ENCODE peak calls at places on chromosomes 16 and 17, in five cellular contexts. Y, D, X, S and E are unnamed samples.

GRCh38 chr16:79079656-79080420 is 520.7 kb downstream of the MAF start:
- DNase-seq in Y (no peak), D (no peak), X (no peak), S (no peak), E (no peak)

GRCh38 chr17:28972437-28972836 is 21.1 kb upstream of the PHF12 start:
- DNase-seq in Y (no peak), D (no peak), X (no peak), S (no peak), E (no peak)

GRCh38 chr16:84543931-84544776 is 39.7 kb upstream of the MEAK7 start:
- DNase-seq in Y (no peak), D (no peak), X (no peak), S (no peak), E (no peak)

GRCh38 chr17:44688675-44689491 is 693 bp downstream of the CCDC43 start:
- DNase-seq in Y (no peak), D (peak), X (no peak), S (no peak), E (no peak)

GRCh38 chr17:45430006-45430737 is 2.5 kb downstream of the ARHGAP27 start:
- DNase-seq in Y (peak), D (no peak), X (no peak), S (no peak), E (no peak)

GRCh38 chr17:42819939-42820535 is 4.0 kb downstream of the BECN1 start:
- DNase-seq in Y (peak), D (peak), X (no peak), S (no peak), E (peak)

GRCh38 chr16:87060026-87060986 is 256.9 kb downstream of the C16orf95 start:
- DNase-seq in Y (peak), D (peak), X (no peak), S (peak), E (peak)

GRCh38 chr17:62705781-62706597 is 78.5 kb downstream of the MRC2 start:
- DNase-seq in Y (peak), D (peak), X (no peak), S (no peak), E (peak)

GRCh38 chr17:6384481-6384880 is 50.4 kb downstream of the AIPL1 start:
- DNase-seq in Y (no peak), D (no peak), X (no peak), S (no peak), E (no peak)

GRCh38 chr16:86569843-86570447 is 3.3 kb downstream of the FOXC2 start:
- DNase-seq in Y (no peak), D (peak), X (no peak), S (no peak), E (peak)

GRCh38 chr16:17194190-17194780 is 276.5 kb downstream of the XYLT1 start:
- DNase-seq in Y (peak), D (no peak), X (peak), S (peak), E (peak)

GRCh38 chr17:27466376-27466747 is 10.1 kb downstream of the KSR1 start:
- DNase-seq in Y (peak), D (no peak), X (no peak), S (no peak), E (no peak)

GRCh38 chr16:1174477-1175357 is 21.8 kb downstream of the CACNA1H start:
- DNase-seq in Y (no peak), D (peak), X (no peak), S (no peak), E (no peak)

GRCh38 chr16:72898216-72898825 is 149.6 kb downstream of the ZFHX3 start:
- DNase-seq in Y (no peak), D (no peak), X (no peak), S (no peak), E (no peak)

DNA sequence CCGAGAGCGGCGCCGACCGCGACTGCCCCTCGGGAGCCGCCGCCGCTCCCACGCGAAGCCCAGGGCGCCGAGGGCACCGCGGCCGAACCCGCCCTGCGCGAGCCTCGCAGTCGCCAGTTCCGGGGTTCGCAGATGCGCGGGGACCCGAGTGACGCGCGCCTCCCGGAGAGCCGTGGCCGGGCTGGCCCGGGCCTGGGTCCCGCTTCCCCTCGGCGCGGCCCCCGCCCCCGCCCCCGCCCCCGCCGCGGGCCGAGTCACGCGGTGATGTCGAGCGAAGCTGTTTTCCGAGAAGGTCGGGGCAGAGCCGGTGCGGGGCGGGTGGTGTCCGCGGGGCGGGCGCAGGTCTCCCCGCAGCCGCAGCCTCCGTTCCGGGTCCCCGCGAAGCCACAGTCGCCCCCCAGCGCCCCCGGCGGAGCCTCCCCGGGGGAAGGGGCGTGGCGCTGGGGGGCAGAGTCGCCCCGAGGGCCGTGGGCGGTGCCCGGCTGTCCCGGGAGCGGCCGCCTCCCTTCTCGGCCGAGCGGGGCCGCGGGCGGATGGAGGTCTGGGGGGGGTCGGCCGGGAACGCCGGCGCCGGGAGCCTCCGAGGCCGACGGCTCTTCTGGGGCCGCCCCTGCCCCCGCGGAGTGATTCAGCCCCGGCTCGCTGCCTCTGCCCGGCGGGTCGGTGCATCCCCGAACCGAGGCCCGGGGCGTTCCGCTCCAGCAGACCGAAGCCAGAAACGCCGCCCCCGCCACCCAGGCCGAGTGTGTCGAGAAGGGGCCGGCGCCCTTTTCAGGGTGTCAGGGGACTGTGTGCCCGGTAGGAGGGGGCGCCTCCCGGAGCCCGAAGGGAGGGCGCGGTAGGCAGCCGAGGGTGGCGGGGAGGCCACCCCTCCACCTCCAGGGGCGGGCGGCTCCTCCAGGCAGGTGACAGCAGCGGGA is 1.5 kb downstream of the METRNL start:
- DNase-seq in Y (peak), D (peak), X (no peak), S (no peak), E (no peak)
- H3K4me3 ChIP-seq in Y (peak), D (peak), X (peak), S (peak), E (peak)

DNA sequence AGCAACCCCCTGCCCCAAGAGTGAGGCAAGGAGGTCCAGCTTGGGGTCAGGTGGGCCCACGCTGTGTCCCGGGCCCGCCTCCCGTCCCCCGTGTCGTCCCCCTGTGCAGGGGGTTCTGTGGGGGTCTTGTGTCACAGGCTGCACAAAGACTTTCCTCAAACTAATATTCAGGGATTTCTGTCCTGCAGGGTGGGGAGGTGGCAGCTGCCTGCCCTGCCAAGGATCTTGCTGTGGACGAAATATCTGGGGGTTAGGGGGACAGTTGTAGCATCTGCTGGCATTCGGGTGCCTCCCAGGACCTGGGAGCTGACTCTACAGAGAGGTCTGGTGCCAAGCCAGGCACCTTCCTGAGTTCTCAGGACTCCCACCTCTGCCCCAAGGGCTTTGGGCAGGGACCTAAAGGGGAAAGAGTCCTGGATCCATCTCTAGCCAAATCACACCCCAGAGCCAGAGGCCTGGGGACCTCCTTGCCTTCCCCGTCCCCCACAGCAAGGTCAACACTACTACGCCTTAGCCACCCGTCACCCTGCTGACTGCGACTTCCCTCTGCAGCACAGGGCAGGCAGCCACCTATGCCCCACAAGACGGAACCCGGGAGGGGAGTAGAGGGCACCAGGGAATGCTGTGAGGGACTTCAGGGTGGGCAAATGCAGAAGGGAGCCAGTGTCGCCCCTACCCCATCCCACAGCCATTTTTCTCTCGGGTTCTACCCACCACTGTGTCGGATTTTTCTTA is 59.3 kb downstream of the TMEM132E start:
- DNase-seq in Y (no peak), D (no peak), X (no peak), S (no peak), E (no peak)
- H3K4me3 ChIP-seq in Y (no peak), D (no peak), X (no peak), S (no peak), E (no peak)

DNA sequence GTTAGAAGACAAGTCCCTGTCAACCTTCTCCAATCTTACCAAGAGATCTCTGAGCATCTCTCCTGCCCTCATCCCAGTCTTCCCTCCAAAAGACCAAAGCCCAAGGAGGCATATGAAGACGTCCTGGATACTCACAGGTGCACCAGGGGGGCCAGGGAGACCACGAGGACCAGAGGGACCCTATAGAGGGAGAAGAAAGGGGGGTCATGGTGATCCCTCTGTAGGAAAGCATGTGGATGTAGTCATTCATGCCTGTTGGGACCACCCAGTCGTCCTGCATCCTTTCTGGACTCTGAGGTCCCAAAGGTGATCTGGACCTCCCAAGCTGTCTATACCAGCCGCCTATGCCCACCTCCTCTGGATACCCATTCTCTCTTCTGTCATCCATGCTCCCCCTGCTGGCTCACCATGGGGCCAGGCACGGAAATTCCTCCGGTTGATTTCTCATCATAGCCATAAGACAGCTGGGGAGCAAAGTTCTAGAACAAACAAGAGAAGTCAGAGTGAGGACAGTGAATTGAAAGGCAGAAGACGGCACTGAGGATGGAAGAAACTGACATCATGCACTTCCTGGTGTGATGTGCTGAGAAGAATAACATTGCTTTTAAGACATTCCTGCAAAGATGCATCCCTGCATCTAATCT is 3.3 kb downstream of the COL1A1 start:
- DNase-seq in Y (peak), D (peak), X (peak), S (no peak), E (peak)
- H3K4me3 ChIP-seq in Y (no peak), D (peak), X (no peak), S (no peak), E (peak)

GRCh38 chr17:7557825-7558543 is 566 bp upstream of the TNFSF13 start:
- DNase-seq in Y (peak), D (peak), X (peak), S (peak), E (peak)

GRCh38 chr17:7557147-7557764 is 1.3 kb upstream of the TNFSF13 start:
- DNase-seq in Y (peak), D (no peak), X (no peak), S (no peak), E (no peak)

GRCh38 chr17:7558544-7559306 is at the start of gene TNFSF13:
- DNase-seq in Y (no peak), D (no peak), X (peak), S (peak), E (no peak)

GRCh38 chr17:7555320-7555948 is 3.1 kb upstream of the TNFSF13 start:
- DNase-seq in Y (peak), D (no peak), X (no peak), S (no peak), E (no peak)

GRCh38 chr17:7556627-7557026 is 1.9 kb upstream of the TNFSF13 start:
- DNase-seq in Y (no peak), D (no peak), X (no peak), S (no peak), E (no peak)
- H3K4me3 ChIP-seq in Y (no peak), D (no peak), X (no peak), S (no peak), E (no peak)

GRCh38 chr17:74737299-74738050 is 419 bp downstream of the RAB37 start:
- DNase-seq in Y (peak), D (no peak), X (no peak), S (no peak), E (peak)
- H3K4me3 ChIP-seq in Y (peak), D (no peak), X (peak), S (no peak), E (peak)

GRCh38 chr17:58528443-58528842 is 14.0 kb upstream of the MTMR4 start:
- DNase-seq in Y (no peak), D (no peak), X (no peak), S (no peak), E (no peak)
- H3K4me3 ChIP-seq in Y (no peak), D (no peak), X (no peak), S (no peak), E (no peak)

DNA sequence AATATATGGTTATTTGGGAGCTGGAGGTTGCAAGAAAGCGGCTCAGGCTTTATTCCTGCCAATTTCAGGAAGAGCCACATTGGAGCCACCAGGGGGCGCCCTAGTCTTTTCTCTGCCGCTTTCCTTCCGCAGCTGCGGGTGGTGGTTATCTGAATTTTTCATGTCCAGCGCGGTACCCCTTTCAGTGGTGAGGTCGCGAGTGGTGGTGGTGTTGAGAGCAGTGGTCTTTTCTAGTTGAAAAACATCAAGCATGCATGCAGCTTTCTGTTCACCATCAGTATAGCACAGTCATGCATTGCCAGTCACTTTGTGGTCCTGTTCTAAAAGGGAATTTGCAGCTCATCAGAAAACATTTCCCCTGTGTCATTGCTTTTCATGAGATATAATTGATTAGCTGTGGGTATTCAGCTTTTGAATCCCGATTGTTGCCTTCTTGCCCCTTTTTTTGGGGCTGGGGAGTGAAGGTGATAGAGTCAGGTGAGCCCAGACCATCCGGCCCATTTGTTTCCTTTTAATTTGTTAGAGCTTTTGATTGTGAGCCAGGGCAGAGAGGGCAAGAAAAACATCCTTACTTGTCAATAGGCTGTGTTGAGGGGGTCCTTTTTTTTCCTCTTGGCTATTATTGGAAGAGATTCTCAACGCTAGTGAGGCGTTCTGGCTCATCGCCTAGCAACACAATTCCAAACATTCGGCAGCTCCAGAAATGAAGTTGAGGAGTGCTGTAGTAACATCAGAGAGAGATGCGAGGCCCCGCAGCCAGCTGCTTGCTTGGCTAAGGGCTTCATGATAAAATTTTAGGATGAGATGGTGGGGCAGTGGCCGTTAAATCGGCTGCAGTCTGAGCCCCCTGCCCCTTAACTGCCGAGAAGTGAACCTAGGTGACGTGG is 119.0 kb downstream of the SNX29 start:
- DNase-seq in Y (peak), D (peak), X (peak), S (peak), E (peak)
- H3K4me3 ChIP-seq in Y (no peak), D (no peak), X (no peak), S (no peak), E (no peak)